ENCODE peak calls at places on chromosomes 11 and 22, in five cellular contexts. W is Panc1, P is HFF-Myc, A is sigmoid colon, J is foreskin fibroblast. Q is an unnamed sample.

GRCh38 chr22:32583074-32583677 is 108.6 kb downstream of the FBXO7 start:
- DNase-seq in J (no peak), W (no peak), A (peak), P (no peak), Q (no peak)

GRCh38 chr22:49723478-49724029 is 104.1 kb downstream of the BRD1 start:
- DNase-seq in A (no peak), P (no peak), W (no peak), J (no peak), Q (no peak)

GRCh38 chr11:116840224-116840745 is 2.9 kb upstream of the APOA1 start:
- DNase-seq in W (no peak), J (peak), P (no peak), A (no peak), Q (no peak)

GRCh38 chr11:115244758-115245157 is 259.5 kb downstream of the CADM1 start:
- DNase-seq in J (no peak), W (no peak), P (no peak), A (no peak), Q (no peak)

GRCh38 chr11:1049071-1049405 is 12.5 kb upstream of the MUC6 start:
- DNase-seq in J (no peak), A (peak), W (no peak), P (no peak), Q (no peak)

GRCh38 chr11:12185106-12185690 is 74.8 kb downstream of the MICAL2 start:
- DNase-seq in P (no peak), J (no peak), W (no peak), A (no peak), Q (no peak)

GRCh38 chr11:390175-390574 is 3.8 kb upstream of the PKP3 start:
- DNase-seq in W (no peak), P (no peak), A (no peak), J (no peak), Q (no peak)

GRCh38 chr22:49155039-49155808 is 672.4 kb downstream of the BRD1 start:
- DNase-seq in W (no peak), P (no peak), J (no peak), A (no peak), Q (no peak)

GRCh38 chr11:4496555-4497248 is 14.3 kb downstream of the OR52K1 start:
- DNase-seq in P (no peak), J (no peak), A (no peak), W (no peak), Q (no peak)

GRCh38 chr22:20262582-20263147 is 5.5 kb downstream of the RTN4R start:
- DNase-seq in J (no peak), W (no peak), P (no peak), A (no peak), Q (no peak)

GRCh38 chr11:69051381-69052342 is 2.9 kb downstream of the TPCN2 start:
- DNase-seq in A (peak), J (no peak), P (no peak), W (no peak), Q (no peak)

GRCh38 chr22:35134637-35135036 is 68.7 kb downstream of the ISX start:
- DNase-seq in P (no peak), A (no peak), J (no peak), W (no peak), Q (no peak)

GRCh38 chr22:32623943-32624342 is 149.3 kb downstream of the FBXO7 start:
- DNase-seq in A (peak), J (peak), W (no peak), P (peak), Q (peak)

GRCh38 chr11:2521681-2522630 is 77.1 kb downstream of the KCNQ1 start:
- DNase-seq in W (no peak), P (no peak), J (no peak), A (peak), Q (no peak)

GRCh38 chr11:90219438-90219837 is 3.4 kb downstream of the CHORDC1 start:
- DNase-seq in J (no peak), P (no peak), A (no peak), W (no peak), Q (no peak)
- H3K4me3 ChIP-seq in J (no peak), P (no peak), A (no peak), W (no peak), Q (no peak)

GRCh38 chr11:45089845-45090499 is 56.5 kb upstream of the PRDM11 start:
- DNase-seq in W (no peak), J (no peak), A (no peak), P (no peak), Q (no peak)
- TF ChIP-seq CTCF in W (no peak), J (peak), A (no peak), P (peak), Q (peak)

GRCh38 chr22:38984224-38984623 is 2.1 kb downstream of the APOBEC3B start:
- DNase-seq in W (no peak), J (no peak), P (no peak), A (no peak), Q (no peak)

GRCh38 chr22:38986629-38987028 is 4.5 kb downstream of the APOBEC3B start:
- DNase-seq in P (no peak), J (no peak), A (no peak), W (no peak), Q (no peak)

GRCh38 chr22:38981659-38982007 is 514 bp upstream of the APOBEC3B start:
- DNase-seq in W (no peak), J (no peak), P (no peak), A (no peak), Q (no peak)

GRCh38 chr22:38982008-38982927 is at the start of gene APOBEC3B:
- DNase-seq in W (peak), P (peak), A (peak), J (peak), Q (peak)

DNA sequence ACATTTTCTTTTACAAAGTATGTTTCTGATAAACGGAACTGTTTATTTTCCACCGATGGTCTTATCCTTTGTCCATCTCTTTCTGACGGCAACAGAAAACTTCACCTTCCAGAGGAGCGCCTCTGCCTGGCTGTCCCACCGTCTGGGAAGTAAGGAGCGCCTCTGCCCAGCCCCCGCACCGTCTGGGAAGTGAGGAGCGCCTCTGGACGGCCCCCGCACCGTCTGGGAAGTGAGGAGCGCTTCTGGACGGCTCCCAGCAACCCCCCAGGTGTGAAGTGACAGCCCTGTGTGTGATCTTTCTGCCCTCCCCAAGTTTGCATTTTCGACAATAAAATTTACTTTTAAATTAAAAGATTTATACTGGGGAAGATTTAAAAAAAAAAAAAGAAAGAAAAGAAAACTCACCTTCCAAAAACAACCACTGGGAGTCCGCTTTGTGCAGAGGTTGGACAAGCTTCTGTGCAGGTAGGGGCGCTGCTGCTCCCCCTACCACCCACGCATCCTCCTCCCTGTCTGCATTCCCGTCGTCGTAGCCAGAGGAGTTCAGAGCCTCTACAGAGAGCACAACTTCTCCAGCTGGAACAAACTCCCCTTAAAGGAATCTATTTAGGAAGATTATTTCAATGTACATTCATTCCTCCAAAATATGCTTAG is 1.0 kb upstream of the APOBEC3B start:
- DNase-seq in P (no peak), W (no peak), A (no peak), J (peak), Q (no peak)
- H3K4me3 ChIP-seq in P (no peak), W (no peak), A (no peak), J (no peak), Q (no peak)

GRCh38 chr22:45317551-45318167 is 7.9 kb downstream of the FAM118A start:
- DNase-seq in P (no peak), J (no peak), W (no peak), A (peak), Q (peak)
- TF ChIP-seq CTCF in P (peak), J (no peak), W (no peak), A (peak), Q (peak)

GRCh38 chr22:29539105-29539504 is 14.5 kb downstream of the THOC5 start:
- DNase-seq in P (no peak), W (no peak), J (no peak), A (no peak), Q (no peak)

GRCh38 chr22:29531419-29531818 is 22.1 kb downstream of the THOC5 start:
- DNase-seq in P (no peak), A (no peak), J (no peak), W (no peak), Q (no peak)

GRCh38 chr22:29541845-29542244 is 11.7 kb downstream of the THOC5 start:
- DNase-seq in P (no peak), J (no peak), A (no peak), W (no peak), Q (no peak)

DNA sequence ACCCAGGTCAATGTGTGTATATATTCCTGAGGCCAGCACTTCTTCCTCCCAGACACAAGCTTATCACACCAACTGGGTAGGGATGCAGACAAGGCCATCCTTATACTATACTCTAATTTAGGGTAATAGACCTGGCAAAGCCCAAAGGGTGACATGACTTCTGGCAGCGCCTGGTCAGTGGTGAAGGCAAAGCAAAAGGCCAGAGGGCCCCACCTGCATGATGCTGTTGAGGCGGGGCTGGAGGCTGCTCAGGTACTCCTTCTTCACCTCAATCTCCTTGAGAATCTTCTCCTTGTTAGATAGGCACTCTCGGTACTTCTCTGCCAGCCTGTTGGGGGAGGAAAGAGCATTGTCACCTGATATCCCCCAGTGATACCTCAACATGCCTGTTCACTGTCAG is 17.1 kb downstream of the THOC5 start:
- DNase-seq in P (no peak), A (no peak), W (no peak), J (no peak), Q (no peak)
- H3K4me3 ChIP-seq in P (no peak), A (no peak), W (no peak), J (no peak), Q (no peak)

GRCh38 chr22:46985507-46985882 is 223.0 kb downstream of the TBC1D22A start:
- DNase-seq in W (no peak), J (no peak), P (no peak), A (no peak), Q (no peak)
- TF ChIP-seq CTCF in W (no peak), J (no peak), P (no peak), A (no peak), Q (peak)

GRCh38 chr11:17415523-17416104 is 27.2 kb upstream of the KCNJ11 start:
- DNase-seq in P (no peak), W (no peak), J (no peak), A (no peak), Q (no peak)

GRCh38 chr11:17412488-17413180 is 24.2 kb upstream of the KCNJ11 start:
- DNase-seq in W (no peak), P (no peak), J (no peak), A (no peak), Q (no peak)

GRCh38 chr11:17414992-17415391 is 26.5 kb upstream of the KCNJ11 start:
- DNase-seq in J (no peak), P (no peak), W (no peak), A (no peak), Q (no peak)

GRCh38 chr11:17414317-17414737 is 25.9 kb upstream of the KCNJ11 start:
- DNase-seq in W (no peak), A (no peak), J (no peak), P (no peak), Q (no peak)

GRCh38 chr11:17413414-17414316 is 25.2 kb upstream of the KCNJ11 start:
- DNase-seq in W (no peak), A (no peak), J (no peak), P (no peak), Q (no peak)
- H3K4me3 ChIP-seq in W (no peak), A (no peak), J (no peak), P (no peak), Q (no peak)

DNA sequence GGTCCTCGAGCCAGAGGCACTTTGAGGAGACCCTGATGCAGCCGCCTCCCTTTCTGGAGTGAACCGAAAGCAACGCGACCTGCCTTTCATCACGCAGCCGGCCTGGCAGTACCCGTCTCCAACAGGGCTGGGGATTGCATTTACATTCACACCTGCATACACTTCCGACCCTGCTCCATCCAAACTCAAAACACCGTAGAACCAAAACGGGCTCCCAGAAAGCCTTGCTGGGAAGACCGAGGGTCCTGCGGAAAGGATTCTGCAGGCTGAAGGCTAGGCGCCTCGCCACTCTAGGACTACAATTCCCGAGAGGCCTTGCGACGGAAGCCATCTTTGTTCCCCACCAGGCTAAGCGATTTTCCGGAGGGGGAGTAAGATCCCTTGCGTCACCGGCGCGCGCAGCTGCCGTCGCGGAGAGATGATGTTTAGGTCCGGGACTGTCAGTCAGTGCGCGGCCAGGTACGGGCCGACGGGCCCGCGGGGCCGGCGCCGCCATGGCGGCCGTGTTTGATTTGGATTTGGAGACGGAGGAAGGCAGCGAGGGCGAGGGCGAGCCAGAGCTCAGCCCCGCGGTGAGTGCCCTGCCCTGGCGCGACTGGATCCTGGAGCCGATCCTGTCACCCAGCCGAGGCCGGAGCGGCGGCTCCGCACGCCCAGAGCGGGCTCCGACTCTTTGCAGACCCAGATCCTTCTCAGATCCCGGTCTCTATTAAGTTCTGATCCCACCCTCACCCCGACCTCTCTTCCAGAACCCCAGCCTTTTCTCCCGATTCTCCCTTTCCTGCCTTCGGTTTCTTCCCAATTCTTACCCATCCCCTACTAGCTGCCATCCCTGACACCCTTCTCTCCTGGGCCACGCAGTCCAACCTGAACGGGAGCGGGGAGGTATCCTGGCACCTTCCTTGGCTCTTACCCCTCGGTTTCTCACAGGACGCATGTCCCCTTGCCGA is at the start of gene RPS6KB2:
- DNase-seq in A (peak), W (peak), P (peak), J (peak), Q (peak)
- TF ChIP-seq CTCF in A (no peak), W (no peak), P (no peak), J (no peak), Q (no peak)